ENCODE peak calls at places on chromosomes 4 and X, in nine cellular contexts. M, S, A, V, O, L, F, K and E are unnamed samples.
A peak's percentile ranks its signal among the peaks of the same experiment; 100 is the strongest.

GRCh38 chr4:126973201-126973600 is 659.6 kb upstream of the INTU start:
- DNase-seq in M (no peak), S (no peak), A (no peak), V (no peak), O (no peak), L (peak; percentile 12), F (no peak), K (no peak), E (no peak)

GRCh38 chrX:47313056-47313455 is 57.3 kb upstream of the ZNF157 start:
- DNase-seq in M (no peak), S (no peak), A (no peak), V (no peak), O (no peak), L (no peak), F (no peak), K (no peak), E (no peak)

GRCh38 chr4:89800527-89801103 is 36.3 kb downstream of the SNCA start:
- DNase-seq in M (peak; percentile 62), S (no peak), A (no peak), V (no peak), O (no peak), L (no peak), F (no peak), K (no peak), E (no peak)

GRCh38 chrX:101617211-101618191 is at the start of gene ARMCX6:
- DNase-seq in M (peak; percentile 46), S (peak; percentile 76), A (peak; percentile 70), V (peak; percentile 86), O (peak; percentile 93), L (peak; percentile 76), F (peak; percentile 78), K (peak; percentile 86), E (peak; percentile 74)

GRCh38 chr4:78565971-78566372 is 14.4 kb downstream of the ANXA3 start:
- DNase-seq in M (peak; percentile 89), S (no peak), A (no peak), V (no peak), O (no peak), L (peak; percentile 52), F (no peak), K (peak; percentile 58), E (no peak)

GRCh38 chr4:173522874-173523395 is 7.1 kb downstream of the HAND2 start:
- DNase-seq in M (no peak), S (no peak), A (no peak), V (no peak), O (no peak), L (no peak), F (no peak), K (no peak), E (no peak)

GRCh38 chr4:116849620-116850019 is 235.8 kb downstream of the TRAM1L1 start:
- DNase-seq in M (no peak), S (no peak), A (no peak), V (no peak), O (no peak), L (no peak), F (no peak), K (peak; percentile 33), E (peak; percentile 6)

GRCh38 chr4:143025111-143025704 is 159.5 kb upstream of the USP38 start:
- DNase-seq in M (peak; percentile 21), S (peak; percentile 10), A (no peak), V (no peak), O (no peak), L (peak; percentile 81), F (no peak), K (peak; percentile 80), E (peak; percentile 35)

GRCh38 chr4:140757220-140757607 is 1.0 kb upstream of the TBC1D9 start:
- DNase-seq in M (no peak), S (no peak), A (no peak), V (no peak), O (no peak), L (no peak), F (no peak), K (no peak), E (no peak)

DNA sequence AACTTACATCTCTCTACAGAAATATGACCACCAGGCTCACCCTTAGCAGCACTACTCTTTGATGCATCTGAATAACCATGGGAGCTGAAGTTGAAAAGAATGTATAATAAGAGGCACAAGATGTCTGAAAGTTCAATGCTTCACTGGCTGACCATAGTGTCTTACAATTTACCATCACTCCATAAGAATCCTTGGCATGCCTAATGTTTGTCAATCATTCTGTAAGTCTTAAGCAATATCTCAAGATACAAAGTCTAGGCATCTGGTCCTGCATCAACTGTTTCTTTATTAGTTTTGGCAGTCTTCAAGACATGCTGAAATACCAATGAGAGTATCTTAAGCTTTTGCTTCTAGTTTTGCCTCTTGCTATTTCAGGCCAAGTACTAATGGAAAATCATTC is 755.5 kb downstream of the STIM2 start:
- DNase-seq in M (no peak), S (no peak), A (no peak), V (no peak), O (no peak), L (no peak), F (no peak), K (no peak), E (no peak)
- H3K27ac ChIP-seq in M (no peak overlapping the region), S (no peak overlapping the region), A (no peak overlapping the region), V (no peak overlapping the region), O (no peak overlapping the region), L (no peak overlapping the region), F (no peak overlapping the region), K (no peak overlapping the region), E (no peak overlapping the region)

DNA sequence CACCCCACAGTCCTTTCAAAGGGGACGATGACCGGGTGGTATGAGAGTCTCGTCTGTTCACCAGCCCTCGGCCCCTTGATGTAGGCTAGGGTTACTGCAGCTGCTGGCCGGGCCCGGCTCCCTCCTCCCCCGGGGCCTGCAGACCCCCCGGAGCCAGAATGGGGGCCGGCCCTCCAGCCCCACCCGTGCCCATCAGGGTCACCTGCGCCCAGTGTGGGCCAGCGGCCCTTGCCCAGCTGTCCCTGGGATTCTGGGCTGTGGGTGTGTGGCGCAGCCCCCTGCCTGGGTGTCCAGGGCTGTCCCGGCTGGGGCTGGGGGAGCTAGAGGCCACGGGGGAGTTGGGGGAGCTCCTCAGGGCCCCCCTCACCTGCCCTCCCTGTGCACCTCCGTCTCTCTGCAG is 11.8 kb downstream of the FGFRL1 start:
- DNase-seq in M (no peak), S (no peak), A (no peak), V (no peak), O (no peak), L (no peak), F (no peak), K (no peak), E (no peak)
- H3K36me3 ChIP-seq in M (peaks cover 3% of the 10 kb centered on the region), S (no peaks in the 10 kb centered on the region), A (peaks cover 15% of the 10 kb centered on the region), V (peaks cover 36% of the 10 kb centered on the region), O (no peaks in the 10 kb centered on the region), L (peaks cover 2% of the 10 kb centered on the region), F (no peaks in the 10 kb centered on the region), K (peaks cover 8% of the 10 kb centered on the region), E (peaks cover 32% of the 10 kb centered on the region)

GRCh38 chr4:118279920-118280432 is 72.8 kb downstream of the PRSS12 start:
- DNase-seq in M (no peak), S (no peak), A (no peak), V (no peak), O (no peak), L (peak; percentile 23), F (no peak), K (no peak), E (no peak)
- H3K27ac ChIP-seq in M (peak overlapping the region; percentile 94), S (no peak overlapping the region), A (no peak overlapping the region), V (peak overlapping the region; percentile 91), O (no peak overlapping the region), L (peak overlapping the region; percentile 84), F (no peak overlapping the region), K (no peak overlapping the region), E (peak overlapping the region; percentile 86)

GRCh38 chrX:40705658-40706312 is 29.6 kb downstream of the MED14 start:
- DNase-seq in M (no peak), S (no peak), A (no peak), V (no peak), O (no peak), L (no peak), F (no peak), K (no peak), E (no peak)

DNA sequence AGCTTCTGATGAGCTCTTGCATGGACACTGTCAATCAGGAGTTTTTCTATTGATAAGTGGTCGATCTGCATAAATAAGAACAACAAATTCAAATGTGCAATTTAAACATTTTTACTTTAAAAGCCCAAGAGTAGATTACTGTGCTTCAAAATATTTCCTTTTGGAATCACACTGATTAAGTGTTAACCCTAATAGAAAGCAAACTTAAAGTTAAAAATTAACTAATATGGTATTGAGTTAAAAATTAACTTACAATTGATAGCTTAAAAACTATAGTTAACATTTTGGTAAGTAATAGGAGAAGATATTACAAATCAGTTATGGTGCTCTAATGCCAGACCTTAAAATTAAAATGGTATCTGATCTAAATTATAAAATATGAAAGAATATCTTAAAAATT is 25.9 kb downstream of the MED14 start:
- DNase-seq in M (no peak), S (no peak), A (no peak), V (no peak), O (no peak), L (no peak), F (no peak), K (no peak), E (no peak)
- H3K36me3 ChIP-seq in M (peaks cover 2% of the 10 kb centered on the region), S (peaks cover 24% of the 10 kb centered on the region), A (peaks cover 5% of the 10 kb centered on the region), V (peaks cover 12% of the 10 kb centered on the region), O (no peaks in the 10 kb centered on the region), L (no peaks in the 10 kb centered on the region), F (no peaks in the 10 kb centered on the region), K (no peaks in the 10 kb centered on the region), E (peaks cover 71% of the 10 kb centered on the region)

GRCh38 chr4:152556814-152557213 is 20.9 kb upstream of the FBXW7 start:
- DNase-seq in M (no peak), S (no peak), A (no peak), V (no peak), O (no peak), L (no peak), F (no peak), K (no peak), E (no peak)

GRCh38 chr4:152559641-152560040 is 23.7 kb upstream of the FBXW7 start:
- DNase-seq in M (no peak), S (no peak), A (no peak), V (no peak), O (no peak), L (no peak), F (no peak), K (no peak), E (no peak)

GRCh38 chr4:152554742-152555141 is 18.9 kb upstream of the FBXW7 start:
- DNase-seq in M (no peak), S (no peak), A (no peak), V (no peak), O (no peak), L (no peak), F (no peak), K (peak; percentile 42), E (no peak)

DNA sequence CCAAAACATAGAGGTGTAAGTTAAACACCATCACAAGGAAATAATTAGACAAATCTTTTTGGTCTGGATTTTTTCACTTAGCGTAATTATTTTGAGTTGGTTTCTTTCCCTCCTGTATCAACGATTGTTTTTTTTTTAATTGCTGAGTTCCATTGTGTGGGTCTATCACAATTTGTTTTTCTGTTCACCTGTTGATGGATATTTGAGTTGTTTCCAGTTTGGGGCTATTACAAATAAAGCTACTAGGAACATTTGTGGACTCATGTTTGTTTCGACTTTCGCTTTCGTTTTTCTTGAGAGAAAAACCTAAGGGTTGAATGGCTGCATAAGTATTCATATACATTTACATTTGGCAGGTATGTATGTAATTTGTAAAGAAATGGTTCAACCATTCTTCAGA is 20.4 kb upstream of the FBXW7 start:
- DNase-seq in M (no peak), S (no peak), A (no peak), V (no peak), O (no peak), L (no peak), F (no peak), K (no peak), E (no peak)
- H3K27ac ChIP-seq in M (no peak overlapping the region), S (no peak overlapping the region), A (no peak overlapping the region), V (no peak overlapping the region), O (no peak overlapping the region), L (no peak overlapping the region), F (no peak overlapping the region), K (no peak overlapping the region), E (no peak overlapping the region)